ENCODE peak calls at places on chromosome 17, in eight cellular contexts. P, T, B, W, O, E, X and Y are unnamed samples.

GRCh38 chr17:2106308-2106707 is 51.4 kb downstream of the HIC1 start:
- DNase-seq in P (no peak), T (no peak), B (no peak), W (no peak), O (no peak), E (no peak), X (no peak), Y (no peak)

GRCh38 chr17:29214215-29215146 is 32.2 kb upstream of the CRYBA1 start:
- DNase-seq in P (no peak), T (no peak), B (no peak), W (no peak), O (no peak), E (no peak), X (no peak), Y (peak)

GRCh38 chr17:37361543-37361942 is 14.2 kb upstream of the C17orf78 start:
- DNase-seq in P (no peak), T (no peak), B (no peak), W (no peak), O (no peak), E (no peak), X (no peak), Y (no peak)

GRCh38 chr17:82302498-82302963 is 14.9 kb downstream of the CD7 start:
- DNase-seq in P (no peak), T (no peak), B (no peak), W (no peak), O (no peak), E (no peak), X (no peak), Y (no peak)

GRCh38 chr17:64747938-64748540 is 85.9 kb upstream of the SMURF2 start:
- DNase-seq in P (peak), T (no peak), B (no peak), W (no peak), O (no peak), E (no peak), X (no peak), Y (peak)

GRCh38 chr17:45228121-45228941 is 6.6 kb downstream of the FMNL1 start:
- DNase-seq in P (no peak), T (peak), B (no peak), W (no peak), O (no peak), E (no peak), X (no peak), Y (no peak)

GRCh38 chr17:71760062-71760720 is 360.6 kb upstream of the SOX9 start:
- DNase-seq in P (no peak), T (no peak), B (no peak), W (peak), O (no peak), E (no peak), X (no peak), Y (peak)

GRCh38 chr17:44906010-44906646 is 6.9 kb upstream of the EFTUD2 start:
- DNase-seq in P (peak), T (no peak), B (peak), W (peak), O (no peak), E (no peak), X (no peak), Y (peak)

GRCh38 chr17:47852113-47852949 is 1.4 kb upstream of the SP6 start:
- DNase-seq in P (no peak), T (no peak), B (no peak), W (no peak), O (no peak), E (no peak), X (no peak), Y (peak)

GRCh38 chr17:2084129-2084765 is 29.3 kb downstream of the HIC1 start:
- DNase-seq in P (no peak), T (no peak), B (peak), W (peak), O (peak), E (no peak), X (no peak), Y (peak)

GRCh38 chr17:17635126-17635525 is 43.6 kb upstream of the PEMT start:
- DNase-seq in P (no peak), T (no peak), B (no peak), W (no peak), O (no peak), E (no peak), X (no peak), Y (peak)

GRCh38 chr17:44911133-44912001 is 3.9 kb downstream of the GFAP start:
- DNase-seq in P (peak), T (peak), B (peak), W (peak), O (peak), E (peak), X (no peak), Y (peak)

GRCh38 chr17:63697341-63698286 is 2.3 kb downstream of the LIMD2 start:
- DNase-seq in P (no peak), T (peak), B (no peak), W (peak), O (peak), E (peak), X (peak), Y (peak)

GRCh38 chr17:80260791-80261158 is at the start of gene RNF213:
- DNase-seq in P (no peak), T (peak), B (peak), W (peak), O (peak), E (no peak), X (no peak), Y (peak)

GRCh38 chr17:42459256-42459982 is 741 bp downstream of the ATP6V0A1 start:
- DNase-seq in P (peak), T (no peak), B (peak), W (no peak), O (peak), E (peak), X (no peak), Y (peak)

GRCh38 chr17:9887521-9887920 is 17.6 kb downstream of the RCVRN start:
- DNase-seq in P (no peak), T (no peak), B (no peak), W (peak), O (no peak), E (no peak), X (no peak), Y (no peak)

GRCh38 chr17:30443721-30444120 is 33.5 kb upstream of the GOSR1 start:
- DNase-seq in P (no peak), T (no peak), B (no peak), W (no peak), O (no peak), E (no peak), X (no peak), Y (no peak)

GRCh38 chr17:38590988-38591758 is 14.6 kb downstream of the SRCIN1 start:
- DNase-seq in P (peak), T (no peak), B (no peak), W (peak), O (no peak), E (no peak), X (no peak), Y (peak)

GRCh38 chr17:2707721-2708584 is 3.6 kb downstream of the CLUH start:
- DNase-seq in P (no peak), T (no peak), B (no peak), W (no peak), O (no peak), E (no peak), X (no peak), Y (peak)

GRCh38 chr17:40602445-40603443 is 37.5 kb upstream of the CCR7 start:
- DNase-seq in P (no peak), T (no peak), B (no peak), W (no peak), O (peak), E (peak), X (no peak), Y (no peak)

GRCh38 chr17:4837471-4838305 is 4.5 kb downstream of the MINK1 start:
- DNase-seq in P (no peak), T (no peak), B (no peak), W (no peak), O (no peak), E (no peak), X (no peak), Y (no peak)

GRCh38 chr17:76446449-76447231 is 6.3 kb downstream of the UBE2O start:
- DNase-seq in P (peak), T (no peak), B (no peak), W (peak), O (no peak), E (no peak), X (no peak), Y (peak)

GRCh38 chr17:70767102-70767701 is 597.9 kb downstream of the KCNJ2 start:
- DNase-seq in P (peak), T (no peak), B (no peak), W (peak), O (no peak), E (no peak), X (no peak), Y (peak)

GRCh38 chr17:58336456-58337094 is 8.0 kb upstream of the TSPOAP1 start:
- DNase-seq in P (no peak), T (no peak), B (no peak), W (no peak), O (no peak), E (no peak), X (no peak), Y (peak)

GRCh38 chr17:35731239-35731931 is at the start of gene RASL10B:
- DNase-seq in P (peak), T (peak), B (peak), W (no peak), O (no peak), E (peak), X (no peak), Y (peak)

GRCh38 chr17:63589646-63590045 is 11.0 kb upstream of the TACO1 start:
- DNase-seq in P (no peak), T (no peak), B (no peak), W (peak), O (no peak), E (no peak), X (no peak), Y (no peak)

GRCh38 chr17:7380321-7380720 is 568 bp upstream of the TNK1 start:
- DNase-seq in P (no peak), T (no peak), B (no peak), W (peak), O (peak), E (no peak), X (no peak), Y (peak)

GRCh38 chr17:29240477-29240876 is 6.2 kb upstream of the CRYBA1 start:
- DNase-seq in P (no peak), T (no peak), B (no peak), W (no peak), O (no peak), E (no peak), X (no peak), Y (peak)

GRCh38 chr17:42997390-42997983 is 732 bp upstream of the RPL27 start:
- DNase-seq in P (no peak), T (no peak), B (no peak), W (peak), O (no peak), E (no peak), X (no peak), Y (no peak)

GRCh38 chr17:77607606-77608005 is 350.9 kb upstream of the TNRC6C start:
- DNase-seq in P (no peak), T (peak), B (no peak), W (no peak), O (no peak), E (no peak), X (no peak), Y (no peak)

GRCh38 chr17:66272699-66273390 is 29.6 kb upstream of the PRKCA start:
- DNase-seq in P (peak), T (no peak), B (peak), W (peak), O (no peak), E (no peak), X (no peak), Y (peak)

GRCh38 chr17:49979748-49980479 is 10.9 kb downstream of the DLX4 start:
- DNase-seq in P (no peak), T (no peak), B (no peak), W (no peak), O (no peak), E (no peak), X (no peak), Y (peak)

GRCh38 chr17:50279181-50279526 is 4.9 kb downstream of the TMEM92 start:
- DNase-seq in P (peak), T (no peak), B (no peak), W (peak), O (no peak), E (no peak), X (no peak), Y (peak)

GRCh38 chr17:10111907-10112452 is 86.4 kb downstream of the GAS7 start:
- DNase-seq in P (no peak), T (no peak), B (no peak), W (no peak), O (no peak), E (no peak), X (no peak), Y (no peak)

GRCh38 chr17:17082878-17083277 is 40.6 kb downstream of the MPRIP start:
- DNase-seq in P (no peak), T (no peak), B (no peak), W (no peak), O (no peak), E (no peak), X (no peak), Y (no peak)

GRCh38 chr17:17391575-17392370 is 85.0 kb upstream of the MED9 start:
- DNase-seq in P (no peak), T (peak), B (no peak), W (peak), O (no peak), E (peak), X (no peak), Y (peak)

GRCh38 chr17:16121915-16122314 is 93.4 kb downstream of the NCOR1 start:
- DNase-seq in P (no peak), T (no peak), B (no peak), W (no peak), O (no peak), E (no peak), X (no peak), Y (no peak)

GRCh38 chr17:28712037-28712704 is 483 bp upstream of the PROCA1 start:
- DNase-seq in P (no peak), T (peak), B (peak), W (no peak), O (no peak), E (peak), X (peak), Y (no peak)

GRCh38 chr17:62674841-62675240 is 47.4 kb downstream of the MRC2 start:
- DNase-seq in P (no peak), T (no peak), B (no peak), W (no peak), O (no peak), E (no peak), X (no peak), Y (no peak)